ENCODE peak calls at places on chromosomes 6 and 20, in four cellular contexts. P, J, S and L are unnamed samples.

GRCh38 chr6:113735487-113735886 is 121.7 kb upstream of the MARCKS start:
- DNase-seq in P (no peak), J (no peak), S (no peak), L (no peak)

GRCh38 chr6:5082487-5083306 is 2.4 kb upstream of the PPP1R3G start:
- DNase-seq in S (no peak), P (peak; percentile 74), J (no peak), L (no peak)

GRCh38 chr6:12355354-12355753 is 65.2 kb downstream of the EDN1 start:
- DNase-seq in S (no peak), P (no peak), J (no peak), L (no peak)

GRCh38 chr20:52190437-52191131 is 995 bp downstream of the ZFP64 start:
- DNase-seq in S (no peak), P (no peak), J (no peak), L (no peak)

GRCh38 chr6:118639054-118639964 is 12.1 kb downstream of the CEP85L start:
- DNase-seq in P (no peak), J (no peak), S (no peak), L (no peak)

GRCh38 chr20:13250242-13250641 is 29.2 kb downstream of the ISM1 start:
- DNase-seq in J (no peak), P (no peak), S (no peak), L (no peak)

GRCh38 chr6:46172176-46172575 is 1.4 kb upstream of the ENPP5 start:
- DNase-seq in J (no peak), S (no peak), P (no peak), L (no peak)

GRCh38 chr6:113306552-113307145 is 550.5 kb upstream of the MARCKS start:
- DNase-seq in J (no peak), P (no peak), S (no peak), L (peak; percentile 65)

GRCh38 chr20:39885975-39886649 is 802.9 kb downstream of the MAFB start:
- DNase-seq in P (no peak), J (no peak), S (peak; percentile 9), L (peak; percentile 58)

GRCh38 chr6:135008941-135009290 is 45.7 kb downstream of the HBS1L start:
- DNase-seq in S (no peak), J (no peak), P (no peak), L (no peak)

GRCh38 chr6:158879180-158879579 is 60.0 kb upstream of the EZR start:
- DNase-seq in P (no peak), S (no peak), J (no peak), L (no peak)

GRCh38 chr20:46057856-46058655 is 29.0 kb downstream of the SLC12A5 start:
- DNase-seq in J (no peak), S (no peak), P (peak; percentile 91), L (no peak)

GRCh38 chr20:32456869-32457421 is 98.8 kb downstream of the ASXL1 start:
- DNase-seq in P (no peak), J (no peak), S (no peak), L (no peak)

GRCh38 chr20:18011951-18012645 is 43.3 kb downstream of the MGME1 start:
- DNase-seq in J (no peak), P (no peak), S (no peak), L (no peak)

GRCh38 chr6:74991573-74992332 is 214.1 kb downstream of the COL12A1 start:
- DNase-seq in P (no peak), J (no peak), S (no peak), L (no peak)

GRCh38 chr6:109690373-109690739 is 646 bp downstream of the AK9 start:
- DNase-seq in S (peak; percentile 9), P (no peak), J (no peak), L (no peak)

GRCh38 chr6:151630991-151631655 is 137.3 kb downstream of the CCDC170 start:
- DNase-seq in S (no peak), P (no peak), J (no peak), L (no peak)

GRCh38 chr6:106476326-106477105 is 116.0 kb downstream of the CRYBG1 start:
- DNase-seq in P (no peak), J (no peak), S (no peak), L (no peak)

GRCh38 chr6:137589067-137589848 is 95.1 kb upstream of the OLIG3 start:
- DNase-seq in S (no peak), P (no peak), J (no peak), L (no peak)

GRCh38 chr6:90947184-90948064 is 360.6 kb upstream of the MAP3K7 start:
- DNase-seq in J (no peak), P (no peak), S (no peak), L (no peak)

GRCh38 chr20:11907621-11908020 is 10.1 kb upstream of the BTBD3 start:
- DNase-seq in J (no peak), P (no peak), S (no peak), L (no peak)

GRCh38 chr6:117545161-117545595 is 57.1 kb downstream of the GOPC start:
- DNase-seq in S (no peak), J (no peak), P (no peak), L (no peak)

GRCh38 chr6:158039178-158039557 is 57.5 kb downstream of the SYNJ2 start:
- DNase-seq in S (no peak), P (no peak), J (no peak), L (no peak)

GRCh38 chr6:167255918-167256553 is 35.1 kb upstream of the UNC93A start:
- DNase-seq in P (no peak), S (no peak), J (no peak), L (no peak)

GRCh38 chr6:132937466-132937906 is 123.1 kb downstream of the RPS12 start:
- DNase-seq in J (no peak), P (no peak), S (no peak), L (peak; percentile 29)

GRCh38 chr6:1057490-1058135 is 254.3 kb upstream of the FOXQ1 start:
- DNase-seq in S (no peak), P (no peak), J (no peak), L (no peak)

GRCh38 chr20:33229843-33230242 is 6.0 kb upstream of the BPIFA1 start:
- DNase-seq in P (no peak), S (no peak), J (no peak), L (no peak)

GRCh38 chr6:14673201-14673600 is 555.6 kb downstream of the CD83 start:
- DNase-seq in P (no peak), J (no peak), S (no peak), L (no peak)

GRCh38 chr6:44620922-44621321 is 233.4 kb downstream of the CDC5L start:
- DNase-seq in S (no peak), P (no peak), J (no peak), L (no peak)

DNA sequence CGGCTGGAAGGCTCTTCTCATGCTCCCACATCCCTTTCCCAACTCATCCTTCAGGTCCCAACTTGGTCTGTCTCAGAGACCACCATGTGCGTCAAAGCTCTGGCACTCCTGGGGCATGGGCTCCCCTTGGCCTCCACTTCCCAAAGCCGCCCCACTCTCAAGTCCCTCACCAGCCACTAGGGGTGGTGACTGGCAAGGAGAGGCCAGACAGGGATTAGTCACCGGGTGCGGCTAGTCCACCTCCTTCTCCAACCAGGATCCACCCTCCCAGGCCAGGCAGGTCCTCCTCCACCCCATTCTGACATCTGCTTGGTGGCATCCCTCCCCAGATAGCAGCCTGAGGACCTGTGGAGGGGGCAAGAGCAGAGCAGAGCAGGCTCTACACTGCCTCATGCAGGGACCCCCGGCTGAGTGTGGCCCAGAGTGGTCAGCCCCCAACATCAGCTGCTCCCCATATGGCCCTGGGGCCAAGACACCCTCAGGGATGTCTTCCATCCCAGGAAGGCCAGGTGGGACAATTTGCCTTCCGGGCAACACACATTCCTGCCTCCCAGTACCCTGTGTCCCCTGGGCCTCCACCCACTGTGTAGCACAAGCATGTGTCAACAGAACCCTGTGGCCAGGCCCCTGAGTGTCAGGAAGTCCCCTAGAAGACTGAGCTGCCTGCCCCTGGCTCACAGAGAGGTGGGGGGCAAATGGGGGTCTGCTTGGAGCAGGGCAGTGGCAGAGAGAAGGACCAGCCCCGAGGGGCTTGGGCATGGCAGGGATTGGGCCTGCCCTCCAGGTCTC is 29.2 kb downstream of the YTHDF1 start:
- DNase-seq in J (no peak), S (no peak), P (no peak), L (no peak)
- TF ChIP-seq CTCF in J (no peak), S (no peak), P (no peak), L (no peak)

DNA sequence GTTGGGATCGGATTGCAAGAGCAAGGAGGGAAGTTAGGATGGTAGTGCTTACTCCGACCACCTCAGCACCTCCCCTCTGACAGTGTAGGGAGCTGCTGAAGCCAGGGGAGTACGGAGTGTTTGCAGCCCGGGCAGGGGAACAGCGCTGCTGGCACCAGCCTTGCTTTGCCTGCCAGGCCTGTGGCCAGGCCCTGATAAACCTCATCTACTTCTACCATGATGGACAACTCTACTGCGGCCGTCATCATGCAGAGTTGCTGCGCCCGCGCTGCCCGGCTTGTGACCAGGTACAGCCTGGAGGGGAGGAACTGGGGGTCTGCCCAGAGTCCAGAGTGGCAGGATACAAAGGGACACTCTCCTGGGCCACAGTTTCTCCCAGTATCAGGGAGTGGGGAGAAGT is 2.2 kb upstream of the TOMM6 start:
- DNase-seq in P (no peak), J (no peak), S (no peak), L (no peak)
- TF ChIP-seq CTCF in P (no peak), J (no peak), S (no peak), L (no peak)

GRCh38 chr6:56618050-56618449 is 24.6 kb downstream of the DST start:
- DNase-seq in S (no peak), J (no peak), P (no peak), L (no peak)
- TF ChIP-seq CTCF in S (peak; percentile 17), J (no peak), P (no peak), L (no peak)

DNA sequence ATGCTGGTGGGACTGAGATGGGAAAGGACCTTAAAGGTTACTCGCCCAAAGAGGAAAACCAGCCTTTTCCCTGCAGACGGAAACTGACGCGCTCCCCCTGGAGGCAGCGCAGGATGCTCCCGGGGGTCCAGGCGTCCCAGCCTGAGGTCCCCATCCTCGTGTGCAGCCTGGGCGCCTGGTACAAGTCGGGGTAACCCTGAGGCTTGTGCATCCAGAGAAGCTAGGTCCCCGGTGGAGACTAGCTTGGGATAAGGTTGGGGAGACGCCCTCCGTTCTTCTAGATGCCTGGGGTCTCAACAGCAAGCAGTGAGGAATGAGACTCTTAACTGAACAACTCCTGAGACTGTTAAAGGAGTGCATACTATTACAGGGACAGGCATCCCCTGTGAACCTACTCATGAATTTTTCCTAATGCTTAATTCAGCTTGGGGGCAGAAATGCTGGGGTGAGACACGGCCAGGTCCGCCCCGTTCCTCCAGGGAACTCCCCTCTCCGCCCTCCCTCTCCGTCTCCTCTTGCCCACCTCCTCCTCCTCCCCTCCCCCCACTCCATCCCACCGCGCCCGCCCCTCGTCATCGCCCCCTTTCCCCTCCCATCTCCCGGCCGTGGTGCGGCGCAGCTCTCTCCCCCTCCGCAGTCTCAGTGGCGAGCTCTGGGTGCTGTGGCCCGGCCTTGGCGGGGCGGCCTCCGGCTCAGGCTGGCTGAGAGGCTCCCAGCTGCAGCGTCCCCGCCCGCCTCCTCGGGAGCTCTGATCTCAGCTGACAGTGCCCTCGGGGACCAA is at the start of gene PRSS35:
- DNase-seq in P (no peak), J (no peak), S (no peak), L (no peak)
- TF ChIP-seq CTCF in P (no peak), J (peak; percentile 60), S (peak; percentile 32), L (no peak)

GRCh38 chr20:43442310-43442880 is 15.3 kb upstream of the SRSF6 start:
- DNase-seq in P (no peak), S (no peak), J (no peak), L (no peak)
- TF ChIP-seq CTCF in P (no peak), S (no peak), J (no peak), L (no peak)

GRCh38 chr20:3808544-3808943 is 11.8 kb upstream of the AP5S1 start:
- DNase-seq in P (no peak), S (no peak), J (no peak), L (no peak)

GRCh38 chr20:3804781-3805180 is 8.7 kb downstream of the CDC25B start:
- DNase-seq in J (no peak), P (peak; percentile 79), S (no peak), L (no peak)

GRCh38 chr20:3811421-3812258 is 8.7 kb upstream of the AP5S1 start:
- DNase-seq in J (peak; percentile 92), S (peak; percentile 72), P (no peak), L (peak; percentile 97)

GRCh38 chr20:3805594-3806264 is 9.6 kb downstream of the CDC25B start:
- DNase-seq in P (no peak), S (no peak), J (no peak), L (no peak)

GRCh38 chr20:3808141-3808479 is 12.0 kb downstream of the CDC25B start:
- DNase-seq in J (peak; percentile 80), P (no peak), S (no peak), L (peak; percentile 82)
- TF ChIP-seq CTCF in J (no peak), P (no peak), S (no peak), L (no peak)